ENCODE peak calls at places on chromosomes 7 and 10, in eight cellular contexts. K is body of pancreas, C is spleen, J is lower lobe of right lung, F is transverse colon, O is choroid plexus epithelial cell, Q is mammary epithelial cell, V is AG10803. X is an unnamed sample.

GRCh38 chr7:142587578-142588191 is 161.6 kb upstream of the PRSS1 start:
- DNase-seq in Q (peak), V (peak), F (no peak), C (no peak), O (peak), J (no peak), K (peak), X (peak)

GRCh38 chr7:25029075-25029474 is 49.1 kb upstream of the OSBPL3 start:
- DNase-seq in K (no peak), J (no peak), V (no peak), C (peak), Q (no peak), O (no peak), F (no peak), X (no peak)

GRCh38 chr7:69599879-69600764 is 1.8 kb downstream of the AUTS2 start:
- DNase-seq in V (peak), J (no peak), C (peak), O (no peak), Q (no peak), K (no peak), F (no peak), X (no peak)

GRCh38 chr10:124605856-124606812 is 138.0 kb downstream of the FAM53B start:
- DNase-seq in C (peak), J (no peak), K (no peak), F (no peak), Q (no peak), V (no peak), O (no peak), X (no peak)

GRCh38 chr10:51214897-51215227 is 140.6 kb downstream of the PRKG1 start:
- DNase-seq in O (no peak), J (no peak), K (no peak), C (no peak), F (no peak), V (no peak), Q (no peak), X (no peak)

GRCh38 chr7:12771378-12771877 is 84.0 kb downstream of the ARL4A start:
- DNase-seq in F (peak), V (peak), Q (peak), K (peak), C (no peak), O (peak), J (no peak), X (peak)

GRCh38 chr7:158887594-158887993 is 31.2 kb downstream of the DYNC2I1 start:
- DNase-seq in K (no peak), Q (no peak), F (no peak), J (no peak), O (no peak), V (peak), C (no peak), X (no peak)

GRCh38 chr10:120948889-120949382 is 97.8 kb downstream of the WDR11 start:
- DNase-seq in V (peak), O (peak), K (peak), F (peak), C (peak), Q (peak), J (peak), X (no peak)

GRCh38 chr10:100939763-100940344 is 27.1 kb downstream of the SLF2 start:
- DNase-seq in V (peak), C (no peak), K (no peak), Q (no peak), J (no peak), O (peak), F (no peak), X (no peak)

GRCh38 chr10:442209-442608 is 247.3 kb downstream of the DIP2C start:
- DNase-seq in Q (no peak), J (no peak), K (no peak), O (no peak), C (no peak), V (no peak), F (no peak), X (no peak)

GRCh38 chr7:152132812-152133211 is 107.3 kb downstream of the GALNT11 start:
- DNase-seq in C (no peak), V (no peak), K (no peak), F (no peak), O (no peak), J (no peak), Q (no peak), X (no peak)

GRCh38 chr10:92689663-92690210 is at the start of gene HHEX:
- DNase-seq in Q (peak), F (peak), C (peak), V (peak), J (peak), O (peak), K (peak), X (no peak)

GRCh38 chr7:111919690-111920179 is 286.5 kb downstream of the DOCK4 start:
- DNase-seq in O (peak), C (no peak), J (no peak), F (no peak), Q (peak), V (no peak), K (no peak), X (no peak)

GRCh38 chr7:22566592-22566991 is 66.6 kb upstream of the STEAP1B start:
- DNase-seq in Q (no peak), J (no peak), F (no peak), C (no peak), O (no peak), V (no peak), K (no peak), X (no peak)
- H3K4me3 ChIP-seq in Q (no peak), J (no peak), F (no peak), C (no peak), O (no peak), V (no peak), K (no peak), X (no peak)

DNA sequence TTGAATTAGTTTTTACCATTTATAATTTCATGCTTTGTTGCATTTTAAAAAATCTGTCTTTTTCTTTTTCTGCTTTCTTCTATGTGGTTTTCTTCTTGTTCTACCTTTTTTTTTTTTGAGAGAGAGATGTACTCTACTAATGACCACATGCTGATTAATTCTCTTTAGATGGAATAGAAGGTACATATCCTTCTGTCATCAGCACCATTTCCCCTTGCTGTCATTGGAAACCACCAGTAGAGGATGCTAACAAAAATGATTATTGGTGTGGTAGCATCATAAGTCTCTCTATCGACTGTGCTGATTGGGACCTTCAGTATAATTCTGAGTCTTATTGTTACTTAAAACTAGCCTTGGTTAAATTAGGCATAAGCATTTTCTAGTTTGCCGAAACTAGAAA is 3.6 kb downstream of the ZEB1 start:
- DNase-seq in F (no peak), J (no peak), V (peak), Q (no peak), C (no peak), K (no peak), O (peak), X (no peak)
- TF ChIP-seq CTCF in F (no peak), J (peak), V (peak), Q (no peak), C (no peak), K (no peak), O (peak), X (peak)

DNA sequence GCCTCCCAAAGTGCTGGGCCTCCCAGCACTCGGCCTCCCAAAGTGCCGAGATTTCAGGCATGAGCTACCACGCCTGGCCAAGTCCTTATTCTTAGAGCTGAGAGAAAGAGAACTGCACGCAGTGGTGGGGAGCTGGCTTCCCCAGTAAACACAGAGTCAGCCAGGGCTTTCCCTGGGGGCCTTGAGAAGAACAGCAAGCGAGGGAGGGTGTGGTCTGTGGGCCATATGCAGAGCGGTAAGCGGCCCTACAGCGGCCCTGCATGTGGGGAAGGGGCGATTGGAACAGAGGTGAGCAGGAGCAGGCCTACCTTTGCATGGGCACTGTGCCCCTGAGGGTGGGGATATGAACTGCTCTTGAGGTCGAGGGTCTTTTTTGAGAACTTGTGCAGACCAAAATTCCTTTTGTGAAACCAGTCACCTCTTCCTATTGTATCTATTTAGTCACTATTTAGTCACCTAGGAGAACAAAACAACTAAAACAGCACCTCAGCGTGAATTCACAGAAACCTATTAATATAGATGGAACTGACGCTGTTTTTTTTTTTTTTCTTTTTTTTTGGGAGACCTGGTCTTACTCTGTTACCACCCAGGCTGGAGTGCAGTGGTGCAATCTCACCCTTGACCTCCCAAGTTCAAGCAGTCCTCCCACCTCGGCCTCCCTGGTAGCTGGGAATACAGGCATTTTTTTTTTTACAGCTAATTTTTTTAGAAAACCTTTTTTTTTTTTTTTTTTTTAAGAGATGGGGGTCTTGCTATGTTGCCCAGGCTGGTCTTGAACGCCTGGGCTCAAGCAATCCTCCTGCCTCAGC is 36.9 kb upstream of the SH2D4B start:
- DNase-seq in C (peak), J (no peak), V (no peak), O (peak), F (no peak), Q (no peak), K (no peak), X (no peak)
- H3K4me3 ChIP-seq in C (no peak), J (no peak), V (no peak), O (no peak), F (no peak), Q (no peak), K (no peak), X (no peak)

GRCh38 chr10:75542902-75543301 is 111.5 kb downstream of the LRMDA start:
- DNase-seq in K (peak), C (no peak), V (peak), Q (no peak), O (no peak), F (peak), J (no peak), X (no peak)
- TF ChIP-seq CTCF in K (no peak), C (no peak), V (peak), Q (no peak), O (no peak), F (no peak), J (no peak), X (no peak)

GRCh38 chr10:70378122-70378521 is 4.3 kb downstream of the LRRC20 start:
- DNase-seq in V (peak), F (no peak), O (peak), K (no peak), J (no peak), Q (peak), C (no peak), X (peak)

GRCh38 chr10:70379581-70380176 is 2.7 kb downstream of the LRRC20 start:
- DNase-seq in K (peak), C (no peak), F (no peak), J (no peak), O (peak), V (no peak), Q (no peak), X (no peak)

GRCh38 chr10:70376436-70377378 is 5.7 kb downstream of the LRRC20 start:
- DNase-seq in V (no peak), O (no peak), J (no peak), Q (peak), K (no peak), C (no peak), F (no peak), X (no peak)

GRCh38 chr10:70380350-70381135 is 1.9 kb downstream of the LRRC20 start:
- DNase-seq in O (no peak), Q (no peak), C (no peak), J (no peak), V (no peak), K (no peak), F (no peak), X (no peak)

GRCh38 chr10:70381491-70382421 is 669 bp downstream of the LRRC20 start:
- DNase-seq in J (peak), Q (peak), C (peak), V (no peak), F (peak), O (no peak), K (peak), X (no peak)
- H3K4me3 ChIP-seq in J (peak), Q (peak), C (peak), V (peak), F (peak), O (peak), K (peak), X (peak)

GRCh38 chr10:44680764-44681163 is 230.4 kb upstream of the TMEM72 start:
- DNase-seq in O (no peak), C (no peak), F (no peak), K (no peak), V (no peak), J (no peak), Q (no peak), X (no peak)

GRCh38 chr10:44673245-44673999 is 237.7 kb upstream of the TMEM72 start:
- DNase-seq in J (no peak), O (no peak), F (peak), C (no peak), K (no peak), Q (no peak), V (no peak), X (peak)

GRCh38 chr10:44674536-44674935 is 236.6 kb upstream of the TMEM72 start:
- DNase-seq in C (no peak), Q (no peak), J (no peak), O (peak), K (no peak), V (peak), F (no peak), X (no peak)

GRCh38 chr10:44671321-44671720 is 239.8 kb upstream of the TMEM72 start:
- DNase-seq in C (no peak), Q (no peak), O (no peak), J (no peak), F (no peak), K (no peak), V (no peak), X (no peak)

DNA sequence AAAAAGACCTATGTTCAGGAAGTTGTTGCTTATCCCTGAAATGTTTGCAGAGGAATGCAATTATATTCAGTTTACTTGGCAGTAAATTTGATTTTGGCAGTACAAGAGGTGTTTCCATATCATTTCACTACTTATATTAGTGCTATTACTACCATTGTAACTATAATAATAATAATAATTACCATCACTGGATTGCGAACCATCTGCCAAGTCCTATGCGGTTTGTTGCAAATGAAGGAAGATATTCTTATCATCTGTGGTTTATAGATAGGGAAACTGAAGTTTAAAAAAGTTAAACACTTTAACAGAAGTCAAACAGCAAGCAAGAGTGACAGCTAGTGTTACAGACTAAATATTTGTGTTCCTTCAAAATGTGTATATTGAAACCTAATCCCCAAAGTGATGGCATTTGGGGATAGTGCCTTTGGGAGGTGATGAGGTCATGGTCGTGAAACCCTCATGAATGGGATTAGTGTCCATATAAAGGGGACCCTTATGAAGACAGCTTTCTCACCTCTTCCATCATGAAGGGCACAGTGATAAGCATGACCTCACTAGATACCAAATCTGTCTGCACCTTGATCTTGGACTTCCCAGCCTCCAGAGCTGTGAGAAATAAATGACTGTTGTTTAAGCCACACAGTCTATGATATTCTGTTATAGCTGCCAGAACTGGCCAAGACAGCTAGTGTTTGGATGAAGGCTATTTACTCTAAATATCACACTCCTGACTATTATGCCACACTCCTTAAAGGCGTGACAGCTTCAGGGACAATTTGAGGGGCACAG is 235.9 kb upstream of the TMEM72 start:
- DNase-seq in V (no peak), F (no peak), Q (no peak), C (no peak), J (no peak), K (no peak), O (peak), X (peak)
- TF ChIP-seq CTCF in V (no peak), F (no peak), Q (no peak), C (no peak), J (no peak), K (no peak), O (no peak), X (no peak)

GRCh38 chr10:133442191-133442966 is 11.4 kb upstream of the SCART1 start:
- DNase-seq in C (peak), F (no peak), Q (no peak), V (no peak), O (no peak), K (no peak), J (no peak), X (no peak)

GRCh38 chr10:133445751-133446708 is 7.7 kb upstream of the SCART1 start:
- DNase-seq in V (no peak), J (no peak), F (no peak), O (no peak), C (no peak), Q (no peak), K (no peak), X (no peak)

GRCh38 chr10:133445268-133445732 is 8.4 kb upstream of the SCART1 start:
- DNase-seq in J (no peak), C (no peak), F (no peak), V (no peak), Q (no peak), K (no peak), O (no peak), X (no peak)

GRCh38 chr10:133442967-133443924 is 10.5 kb upstream of the SCART1 start:
- DNase-seq in J (no peak), F (no peak), Q (no peak), C (peak), V (no peak), O (no peak), K (no peak), X (no peak)

GRCh38 chr10:133444342-133445267 is 9.1 kb upstream of the SCART1 start:
- DNase-seq in K (no peak), V (no peak), C (no peak), F (no peak), J (no peak), O (no peak), Q (no peak), X (no peak)
- H3K4me3 ChIP-seq in K (no peak), V (no peak), C (no peak), F (no peak), J (no peak), O (no peak), Q (no peak), X (no peak)

DNA sequence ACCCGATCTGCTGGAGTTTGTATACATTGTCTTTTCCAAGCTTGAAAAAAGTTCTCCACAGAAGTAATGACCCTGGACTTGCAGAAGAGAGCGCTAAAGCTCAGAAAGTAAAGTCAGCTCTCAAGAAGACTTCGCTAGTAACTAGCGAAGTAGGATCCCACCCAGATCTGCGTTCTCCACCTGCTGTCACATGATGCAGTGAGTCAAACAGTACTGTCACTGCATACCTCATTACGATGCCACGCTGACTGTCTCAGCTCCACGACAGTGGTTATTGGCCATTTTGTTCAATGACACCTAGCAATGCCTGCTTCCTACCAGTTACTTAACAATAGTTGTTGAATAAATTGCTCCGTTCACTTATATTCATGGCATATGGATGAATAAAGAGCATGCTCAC is 29.7 kb upstream of the SEC61G start:
- DNase-seq in Q (peak), F (peak), J (no peak), K (peak), V (peak), O (peak), C (no peak), X (peak)
- TF ChIP-seq CTCF in Q (peak), F (peak), J (peak), K (peak), V (peak), O (peak), C (peak), X (peak)

X was measured in LNCaP clone FGC.